ENCODE peak calls at places on chromosome 10, in four cellular contexts. One of them, this sample, is unnamed.

GRCh38 chr10:132837905-132838304 is 52.0 kb upstream of the NKX6-2 start:
- DNase-seq in IMR-90: no peak
- DNase-seq in heart left ventricle: no peak
- DNase-seq in body of pancreas: no peak
- DNase-seq in this sample: no peak

GRCh38 chr10:51341216-51341615 is 266.9 kb downstream of the PRKG1 start:
- DNase-seq in IMR-90: no peak
- DNase-seq in heart left ventricle: no peak
- DNase-seq in body of pancreas: no peak
- DNase-seq in this sample: no peak

GRCh38 chr10:23354630-23355343 is 10.2 kb upstream of the C10orf67 start:
- DNase-seq in IMR-90: no peak
- DNase-seq in heart left ventricle: no peak
- DNase-seq in body of pancreas: no peak
- DNase-seq in this sample: no peak

GRCh38 chr10:76547352-76547972 is 1090.1 kb downstream of the KCNMA1 start:
- DNase-seq in IMR-90: peak; percentile 77
- DNase-seq in heart left ventricle: peak; percentile 83
- DNase-seq in body of pancreas: peak; percentile 87
- DNase-seq in this sample: peak; percentile 69

GRCh38 chr10:88865281-88865876 is 13.7 kb upstream of the ANKRD22 start:
- DNase-seq in IMR-90: no peak
- DNase-seq in heart left ventricle: no peak
- DNase-seq in body of pancreas: peak; percentile 18
- DNase-seq in this sample: no peak

GRCh38 chr10:90560331-90560730 is 297.5 kb downstream of the HTR7 start:
- DNase-seq in IMR-90: no peak
- DNase-seq in heart left ventricle: no peak
- DNase-seq in body of pancreas: no peak
- DNase-seq in this sample: no peak

GRCh38 chr10:19728376-19728775 is 87.9 kb upstream of the PLXDC2 start:
- DNase-seq in IMR-90: no peak
- DNase-seq in heart left ventricle: no peak
- DNase-seq in body of pancreas: no peak
- DNase-seq in this sample: no peak

GRCh38 chr10:119111968-119112515 is 8.1 kb downstream of the DENND10 start:
- DNase-seq in IMR-90: peak; percentile 82
- DNase-seq in heart left ventricle: no peak
- DNase-seq in body of pancreas: no peak
- DNase-seq in this sample: no peak

GRCh38 chr10:26821699-26822542 is 38.8 kb downstream of the ABI1 start:
- DNase-seq in IMR-90: no peak
- DNase-seq in heart left ventricle: no peak
- DNase-seq in body of pancreas: no peak
- DNase-seq in this sample: no peak

GRCh38 chr10:116278832-116279231 is 5.8 kb upstream of the GFRA1 start:
- DNase-seq in IMR-90: peak; percentile 20
- DNase-seq in heart left ventricle: no peak
- DNase-seq in body of pancreas: no peak
- DNase-seq in this sample: no peak

GRCh38 chr10:70295946-70296345 is 12.1 kb upstream of the NPFFR1 start:
- DNase-seq in IMR-90: no peak
- DNase-seq in heart left ventricle: no peak
- DNase-seq in body of pancreas: no peak
- DNase-seq in this sample: no peak

GRCh38 chr10:89431977-89432376 is 17.6 kb downstream of the IFIT5 start:
- DNase-seq in IMR-90: peak; percentile 66
- DNase-seq in heart left ventricle: no peak
- DNase-seq in body of pancreas: peak; percentile 27
- DNase-seq in this sample: no peak

GRCh38 chr10:60646966-60647796 is 131.1 kb upstream of the CDK1 start:
- DNase-seq in IMR-90: peak; percentile 69
- DNase-seq in heart left ventricle: peak; percentile 10
- DNase-seq in body of pancreas: peak; percentile 44
- DNase-seq in this sample: no peak

GRCh38 chr10:1567152-1567551 is 170.2 kb downstream of the ADARB2 start:
- DNase-seq in IMR-90: no peak
- DNase-seq in heart left ventricle: no peak
- DNase-seq in body of pancreas: no peak
- DNase-seq in this sample: no peak

DNA sequence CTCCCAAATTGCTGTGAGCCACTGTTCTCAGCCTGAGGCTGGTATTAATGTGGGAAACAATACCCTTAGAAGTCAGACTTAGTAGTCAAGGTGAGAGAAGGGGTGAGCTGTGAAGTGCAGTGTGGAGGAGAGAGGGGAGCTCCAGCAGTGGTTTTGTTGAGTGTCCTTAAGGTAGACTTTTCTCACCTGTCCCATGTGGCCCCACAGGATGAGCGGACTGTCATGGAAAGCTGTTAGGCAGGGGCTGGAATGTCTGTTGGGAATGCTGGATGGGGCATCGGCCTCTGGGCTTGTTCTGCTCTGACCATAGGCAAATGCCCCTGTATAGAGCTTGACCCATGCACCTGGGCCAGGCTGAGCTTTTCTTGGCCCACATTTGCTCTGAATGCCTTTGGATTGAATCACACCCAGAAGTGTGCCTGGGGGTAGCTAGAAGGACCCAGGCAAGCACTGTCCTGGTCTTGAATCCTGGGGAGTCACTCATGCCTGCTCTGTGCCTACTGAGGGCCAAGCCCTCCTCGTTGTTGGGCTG is 36.3 kb upstream of the SH2D4B start:
- DNase-seq in IMR-90: no peak
- DNase-seq in heart left ventricle: no peak
- DNase-seq in body of pancreas: peak; percentile 6
- DNase-seq in this sample: no peak
- H3K27ac ChIP-seq in IMR-90: no peak overlapping the region
- H3K27ac ChIP-seq in heart left ventricle: peak overlapping the region; percentile 76
- H3K27ac ChIP-seq in body of pancreas: no peak overlapping the region
- H3K27ac ChIP-seq in this sample: peak overlapping the region; percentile 74

GRCh38 chr10:107614939-107615665 is 450.6 kb upstream of the SORCS1 start:
- DNase-seq in IMR-90: peak; percentile 39
- DNase-seq in heart left ventricle: no peak
- DNase-seq in body of pancreas: no peak
- DNase-seq in this sample: no peak

GRCh38 chr10:107616463-107617131 is 452.1 kb upstream of the SORCS1 start:
- DNase-seq in IMR-90: peak; percentile 26
- DNase-seq in heart left ventricle: no peak
- DNase-seq in body of pancreas: no peak
- DNase-seq in this sample: no peak

GRCh38 chr10:107618461-107619093 is 454.1 kb upstream of the SORCS1 start:
- DNase-seq in IMR-90: no peak
- DNase-seq in heart left ventricle: no peak
- DNase-seq in body of pancreas: no peak
- DNase-seq in this sample: no peak

GRCh38 chr10:107616031-107616430 is 451.5 kb upstream of the SORCS1 start:
- DNase-seq in IMR-90: no peak
- DNase-seq in heart left ventricle: no peak
- DNase-seq in body of pancreas: no peak
- DNase-seq in this sample: no peak

GRCh38 chr10:107619124-107619523 is 454.6 kb upstream of the SORCS1 start:
- DNase-seq in IMR-90: no peak
- DNase-seq in heart left ventricle: no peak
- DNase-seq in body of pancreas: no peak
- DNase-seq in this sample: no peak
- TF ChIP-seq POLR2A in IMR-90: no peak
- TF ChIP-seq POLR2A in heart left ventricle: no peak
- TF ChIP-seq POLR2A in body of pancreas: no peak
- TF ChIP-seq POLR2A in this sample: no peak

DNA sequence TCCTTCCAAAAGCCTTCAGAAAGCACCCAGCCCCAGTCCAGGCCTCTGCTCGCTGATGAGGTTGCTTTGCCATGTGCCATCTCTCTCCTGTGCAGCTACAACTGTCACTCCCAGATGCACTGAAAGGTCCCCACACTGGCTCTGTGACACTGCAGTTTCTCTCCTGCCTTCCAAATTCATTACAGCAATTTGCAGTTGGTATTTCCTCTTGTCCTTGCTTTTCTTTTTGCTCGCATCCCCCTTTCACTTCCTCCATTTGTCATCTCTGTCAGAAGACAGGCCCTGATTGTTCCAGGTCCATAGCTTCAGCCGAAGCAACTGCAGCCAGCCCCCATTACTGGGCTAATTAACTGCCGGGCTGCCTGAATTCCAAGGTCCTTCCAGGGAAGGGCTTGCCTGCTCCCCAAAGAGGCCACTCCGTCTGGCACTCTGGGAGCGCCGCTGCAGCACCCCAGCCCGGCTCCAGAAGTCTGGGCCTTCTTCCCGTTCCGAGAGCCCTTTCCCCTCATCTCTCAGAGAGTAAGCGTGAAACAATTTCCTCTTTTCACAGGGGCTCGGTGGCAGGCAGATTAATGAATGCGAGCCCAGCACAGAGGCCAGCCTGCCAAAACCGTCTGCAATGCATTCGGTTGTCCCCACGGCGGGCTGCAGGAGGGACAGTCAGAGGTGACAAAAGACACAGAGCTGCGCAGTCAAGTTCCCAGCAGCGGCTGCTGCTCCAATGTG is 279.5 kb upstream of the HABP2 start:
- DNase-seq in IMR-90: no peak
- DNase-seq in heart left ventricle: peak; percentile 19
- DNase-seq in body of pancreas: peak; percentile 33
- DNase-seq in this sample: no peak
- H3K27ac ChIP-seq in IMR-90: no peak overlapping the region
- H3K27ac ChIP-seq in heart left ventricle: peak overlapping the region; percentile 56
- H3K27ac ChIP-seq in body of pancreas: no peak overlapping the region
- H3K27ac ChIP-seq in this sample: peak overlapping the region; percentile 58

GRCh38 chr10:58384999-58385783 is at the start of gene TFAM:
- DNase-seq in IMR-90: peak; percentile 85
- DNase-seq in heart left ventricle: peak; percentile 97
- DNase-seq in body of pancreas: peak; percentile 93
- DNase-seq in this sample: peak; percentile 93
- TF ChIP-seq POLR2A in IMR-90: peak; percentile 78
- TF ChIP-seq POLR2A in heart left ventricle: no peak
- TF ChIP-seq POLR2A in body of pancreas: peak; percentile 73
- TF ChIP-seq POLR2A in this sample: peak; percentile 95

DNA sequence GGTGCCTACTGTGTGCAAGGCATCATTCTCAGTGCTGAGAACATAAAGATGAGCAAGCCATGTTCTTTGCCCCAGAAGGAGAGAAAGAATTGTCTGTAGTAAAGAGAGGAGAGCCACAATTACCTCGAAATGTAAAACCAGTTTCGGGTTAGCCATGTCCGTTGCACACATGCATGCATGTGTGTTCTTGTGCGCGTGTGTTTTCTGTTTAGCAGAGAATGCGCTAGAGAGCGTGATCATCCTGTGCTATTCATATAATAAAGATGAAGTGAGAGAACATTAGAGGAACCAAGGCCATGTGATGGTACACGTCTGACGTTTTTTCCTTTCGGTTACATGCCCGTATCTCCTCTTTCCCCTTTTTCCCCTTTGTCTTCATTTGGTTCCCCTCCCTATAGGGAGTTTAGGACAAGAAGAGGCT is 158.2 kb downstream of the CELF2 start:
- DNase-seq in IMR-90: no peak
- DNase-seq in heart left ventricle: no peak
- DNase-seq in body of pancreas: no peak
- DNase-seq in this sample: no peak
- H3K27ac ChIP-seq in IMR-90: no peak overlapping the region
- H3K27ac ChIP-seq in heart left ventricle: peak overlapping the region; percentile 22
- H3K27ac ChIP-seq in body of pancreas: no peak overlapping the region
- H3K27ac ChIP-seq in this sample: no peak overlapping the region

GRCh38 chr10:124792998-124793352 is 1.3 kb upstream of the EEF1AKMT2 start:
- DNase-seq in IMR-90: no peak
- DNase-seq in heart left ventricle: no peak
- DNase-seq in body of pancreas: no peak
- DNase-seq in this sample: no peak

GRCh38 chr10:124791378-124792348 is at the start of gene EEF1AKMT2:
- DNase-seq in IMR-90: peak; percentile 82
- DNase-seq in heart left ventricle: peak; percentile 81
- DNase-seq in body of pancreas: peak; percentile 81
- DNase-seq in this sample: peak; percentile 70
- TF ChIP-seq POLR2A in IMR-90: peak; percentile 82
- TF ChIP-seq POLR2A in heart left ventricle: no peak
- TF ChIP-seq POLR2A in body of pancreas: peak; percentile 75
- TF ChIP-seq POLR2A in this sample: peak; percentile 47

DNA sequence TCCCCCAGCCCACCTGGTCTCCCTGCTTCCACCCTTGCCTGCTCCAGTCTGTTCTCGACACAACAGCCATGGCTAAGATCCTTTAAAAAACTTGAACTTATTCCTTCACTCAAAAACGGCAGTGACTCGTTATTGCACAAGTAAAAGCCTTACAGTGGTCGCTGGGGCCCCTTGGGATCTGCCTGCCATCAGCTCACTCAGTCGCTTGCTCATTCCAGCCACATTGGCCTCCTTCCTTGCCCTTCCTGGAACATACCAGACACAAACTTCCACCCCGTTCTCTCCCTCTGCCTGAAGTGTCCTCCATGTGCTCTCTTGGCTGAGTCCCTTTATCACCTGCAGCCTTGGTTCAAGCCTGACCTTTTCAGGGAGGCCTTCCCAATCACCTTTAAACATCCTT is 4.7 kb downstream of the CCNY start:
- DNase-seq in IMR-90: peak; percentile 25
- DNase-seq in heart left ventricle: no peak
- DNase-seq in body of pancreas: no peak
- DNase-seq in this sample: no peak
- H3K27ac ChIP-seq in IMR-90: no peak overlapping the region
- H3K27ac ChIP-seq in heart left ventricle: peak overlapping the region; percentile 38
- H3K27ac ChIP-seq in body of pancreas: no peak overlapping the region
- H3K27ac ChIP-seq in this sample: peak overlapping the region; percentile 31

GRCh38 chr10:122980209-122981065 is at the start of gene PSTK:
- DNase-seq in IMR-90: peak; percentile 92
- DNase-seq in heart left ventricle: peak; percentile 91
- DNase-seq in body of pancreas: peak; percentile 91
- DNase-seq in this sample: peak; percentile 80
- TF ChIP-seq POLR2A in IMR-90: peak; percentile 31
- TF ChIP-seq POLR2A in heart left ventricle: no peak
- TF ChIP-seq POLR2A in body of pancreas: peak; percentile 66
- TF ChIP-seq POLR2A in this sample: no peak

This sample was measured in gastrocnemius medialis.